ENCODE peak calls at places on chromosomes 13 and 19, in eight cellular contexts. V, K, H, S, X, Q, B and T are unnamed samples.

GRCh38 chr19:49957262-49957915 is 3.6 kb downstream of the SIGLEC11 start:
- DNase-seq in V (no peak), K (no peak), H (peak), S (no peak), X (no peak), Q (no peak), B (no peak), T (no peak)

GRCh38 chr13:68816715-68817114 is 1290.9 kb upstream of the ATXN8OS start:
- DNase-seq in V (no peak), K (no peak), H (no peak), S (no peak), X (no peak), Q (no peak), B (no peak), T (no peak)

GRCh38 chr13:71217827-71218226 is 649.2 kb downstream of the DACH1 start:
- DNase-seq in V (no peak), K (no peak), H (no peak), S (no peak), X (no peak), Q (no peak), B (no peak), T (no peak)

GRCh38 chr19:4575267-4575793 is 15.8 kb upstream of the SEMA6B start:
- DNase-seq in V (no peak), K (no peak), H (peak), S (no peak), X (peak), Q (no peak), B (no peak), T (no peak)

GRCh38 chr19:38653028-38653571 is 5.7 kb downstream of the ACTN4 start:
- DNase-seq in V (no peak), K (no peak), H (no peak), S (no peak), X (no peak), Q (peak), B (no peak), T (no peak)

GRCh38 chr13:106612688-106613087 is 44.8 kb upstream of the ARGLU1 start:
- DNase-seq in V (no peak), K (no peak), H (peak), S (no peak), X (no peak), Q (no peak), B (no peak), T (no peak)

GRCh38 chr13:51781246-51782022 is 22.5 kb downstream of the DHRS12 start:
- DNase-seq in V (no peak), K (no peak), H (peak), S (peak), X (peak), Q (peak), B (no peak), T (peak)

GRCh38 chr19:1624458-1624857 is 19.2 kb upstream of the UQCR11 start:
- DNase-seq in V (no peak), K (no peak), H (peak), S (peak), X (peak), Q (peak), B (no peak), T (peak)

GRCh38 chr19:4647676-4648644 is 8.6 kb downstream of the TNFAIP8L1 start:
- DNase-seq in V (no peak), K (no peak), H (no peak), S (no peak), X (peak), Q (peak), B (no peak), T (no peak)

GRCh38 chr19:8161135-8161646 is 11.8 kb upstream of the FBN3 start:
- DNase-seq in V (no peak), K (peak), H (no peak), S (peak), X (peak), Q (no peak), B (no peak), T (peak)

GRCh38 chr19:38213911-38214625 is 10.0 kb downstream of the DPF1 start:
- DNase-seq in V (peak), K (peak), H (peak), S (peak), X (peak), Q (no peak), B (no peak), T (peak)

GRCh38 chr13:111912991-111913781 is 153.8 kb upstream of the SOX1 start:
- DNase-seq in V (no peak), K (no peak), H (no peak), S (no peak), X (no peak), Q (no peak), B (no peak), T (no peak)

GRCh38 chr13:77300176-77301141 is 26.4 kb downstream of the MYCBP2 start:
- DNase-seq in V (no peak), K (no peak), H (peak), S (no peak), X (peak), Q (no peak), B (no peak), T (no peak)

GRCh38 chr13:114063545-114064515 is 68.6 kb downstream of the RASA3 start:
- DNase-seq in V (no peak), K (no peak), H (peak), S (peak), X (no peak), Q (no peak), B (no peak), T (peak)

GRCh38 chr13:99687728-99688397 is 186.6 kb downstream of the TM9SF2 start:
- DNase-seq in V (no peak), K (no peak), H (no peak), S (no peak), X (peak), Q (no peak), B (no peak), T (no peak)

GRCh38 chr13:78603240-78603947 is at the start of gene POU4F1:
- DNase-seq in V (peak), K (peak), H (peak), S (peak), X (peak), Q (peak), B (peak), T (peak)

GRCh38 chr19:17784201-17785008 is 10.5 kb upstream of the B3GNT3 start:
- DNase-seq in V (peak), K (peak), H (peak), S (peak), X (peak), Q (peak), B (no peak), T (peak)

GRCh38 chr13:82636119-82636518 is 1246.2 kb downstream of the SLITRK1 start:
- DNase-seq in V (no peak), K (no peak), H (peak), S (no peak), X (no peak), Q (no peak), B (no peak), T (no peak)

GRCh38 chr13:96993660-96994029 is 631 bp downstream of the OXGR1 start:
- DNase-seq in V (no peak), K (no peak), H (no peak), S (no peak), X (peak), Q (no peak), B (no peak), T (no peak)

GRCh38 chr19:48628486-48629296 is 8.5 kb downstream of the DBP start:
- DNase-seq in V (no peak), K (no peak), H (no peak), S (no peak), X (no peak), Q (no peak), B (no peak), T (no peak)